ENCODE peak calls at places on chromosomes 2 and 18, in six cellular contexts. Z is posterior cingulate gyrus; M is Jurkat, Clone E6-1; U is stomach; B is ascending aorta; D is DMS153. T is an unnamed sample.

GRCh38 chr18:34085140-34085739 is 139.5 kb downstream of the NOL4 start:
- DNase-seq in D (no peak), M (no peak), U (no peak), Z (no peak), B (no peak), T (no peak)

GRCh38 chr18:23963443-23964185 is 50.9 kb upstream of the TTC39C start:
- DNase-seq in B (no peak), M (no peak), U (no peak), Z (no peak), D (no peak), T (no peak)

GRCh38 chr2:70691497-70691896 is 76.5 kb downstream of the ADD2 start:
- DNase-seq in B (no peak), U (no peak), D (no peak), Z (no peak), M (no peak), T (no peak)

GRCh38 chr2:222941510-222942032 is 80.7 kb downstream of the ACSL3 start:
- DNase-seq in B (no peak), Z (no peak), M (no peak), U (no peak), D (no peak), T (no peak)

GRCh38 chr2:37720533-37721218 is 49.2 kb upstream of the CDC42EP3 start:
- DNase-seq in B (no peak), Z (no peak), M (no peak), U (no peak), D (no peak), T (no peak)

GRCh38 chr2:97726311-97727064 is 13.1 kb downstream of the ZAP70 start:
- DNase-seq in D (no peak), B (no peak), M (no peak), U (no peak), Z (peak), T (no peak)

GRCh38 chr18:285817-286216 is 18.0 kb upstream of the THOC1 start:
- DNase-seq in B (no peak), Z (no peak), U (no peak), D (no peak), M (no peak), T (no peak)

GRCh38 chr2:19171409-19171808 is 187.0 kb downstream of the OSR1 start:
- DNase-seq in Z (no peak), D (no peak), U (no peak), B (no peak), M (no peak), T (no peak)

GRCh38 chr2:145874466-145874865 is 1354.5 kb upstream of the ZEB2 start:
- DNase-seq in D (no peak), U (no peak), M (no peak), B (no peak), Z (no peak), T (no peak)

GRCh38 chr2:86022661-86023365 is 82.9 kb downstream of the POLR1A start:
- DNase-seq in B (no peak), M (no peak), Z (peak), U (no peak), D (no peak), T (no peak)

GRCh38 chr2:179340678-179341077 is 76.0 kb upstream of the SESTD1 start:
- DNase-seq in Z (no peak), D (peak), M (no peak), B (no peak), U (no peak), T (no peak)

GRCh38 chr2:216636570-216637450 is 3.6 kb downstream of the IGFBP2 start:
- DNase-seq in M (no peak), B (no peak), U (peak), D (peak), Z (peak), T (no peak)

GRCh38 chr18:57864615-57865121 is 61.6 kb upstream of the ATP8B1 start:
- DNase-seq in Z (no peak), M (no peak), D (no peak), B (no peak), U (no peak), T (no peak)

GRCh38 chr2:110840508-110840907 is 108.1 kb downstream of the ACOXL start:
- DNase-seq in M (no peak), U (no peak), B (no peak), Z (no peak), D (no peak), T (no peak)

GRCh38 chr2:147442766-147443165 is 402.1 kb upstream of the ACVR2A start:
- DNase-seq in B (no peak), Z (no peak), D (peak), U (no peak), M (no peak), T (no peak)

GRCh38 chr18:35029770-35030169 is 11.4 kb upstream of the MAPRE2 start:
- DNase-seq in Z (no peak), B (no peak), U (no peak), D (no peak), M (peak), T (no peak)

GRCh38 chr2:219398721-219399333 is 11.1 kb upstream of the DNPEP start:
- DNase-seq in Z (no peak), U (no peak), M (no peak), D (peak), B (no peak), T (no peak)

GRCh38 chr18:45839415-45840395 is 14.2 kb downstream of the SIGLEC15 start:
- DNase-seq in B (no peak), Z (no peak), U (peak), D (peak), M (no peak), T (no peak)

GRCh38 chr18:63427566-63427965 is 5.3 kb upstream of the VPS4B start:
- DNase-seq in M (no peak), D (no peak), Z (no peak), U (no peak), B (no peak), T (no peak)

GRCh38 chr2:20421988-20422678 is 24.7 kb upstream of the RHOB start:
- DNase-seq in Z (peak), D (no peak), M (no peak), B (peak), U (peak), T (no peak)

GRCh38 chr2:226699321-226699720 is 100.3 kb downstream of the IRS1 start:
- DNase-seq in M (no peak), B (no peak), U (no peak), D (no peak), Z (no peak), T (no peak)

GRCh38 chr18:5106730-5107129 is 90.3 kb downstream of the AKAIN1 start:
- DNase-seq in M (no peak), D (no peak), B (no peak), Z (no peak), U (no peak), T (no peak)

GRCh38 chr2:212361174-212361756 is 177.3 kb downstream of the ERBB4 start:
- DNase-seq in M (no peak), D (no peak), Z (no peak), U (no peak), B (no peak), T (no peak)

GRCh38 chr2:136051001-136051724 is 65.7 kb upstream of the DARS1 start:
- DNase-seq in B (no peak), M (no peak), D (no peak), Z (no peak), U (no peak), T (no peak)